ENCODE peak calls at places on chromosomes 16 and 17, in ten cellular contexts. One of them, this sample, is unnamed.

GRCh38 chr16:89067677-89068076 is 26.0 kb upstream of the ACSF3 start:
- DNase-seq in mucosa of descending colon: peak; percentile 39
- DNase-seq in left ventricle myocardium inferior: no peak
- DNase-seq in thyroid gland: no peak
- DNase-seq in sigmoid colon: no peak
- DNase-seq in fibroblast of lung: no peak
- DNase-seq in astrocyte: no peak
- DNase-seq in PC-9: no peak
- DNase-seq in heart right ventricle: no peak
- DNase-seq in transverse colon: peak; percentile 71
- DNase-seq in this sample: no peak

GRCh38 chr16:71344315-71344905 is 14.1 kb upstream of the CALB2 start:
- DNase-seq in mucosa of descending colon: no peak
- DNase-seq in left ventricle myocardium inferior: no peak
- DNase-seq in thyroid gland: no peak
- DNase-seq in sigmoid colon: no peak
- DNase-seq in fibroblast of lung: no peak
- DNase-seq in astrocyte: no peak
- DNase-seq in PC-9: peak; percentile 77
- DNase-seq in heart right ventricle: no peak
- DNase-seq in transverse colon: no peak
- DNase-seq in this sample: no peak

GRCh38 chr17:60559659-60559994 is 33.6 kb upstream of the APPBP2 start:
- DNase-seq in mucosa of descending colon: no peak
- DNase-seq in left ventricle myocardium inferior: no peak
- DNase-seq in thyroid gland: no peak
- DNase-seq in sigmoid colon: no peak
- DNase-seq in fibroblast of lung: no peak
- DNase-seq in astrocyte: no peak
- DNase-seq in PC-9: no peak
- DNase-seq in heart right ventricle: no peak
- DNase-seq in transverse colon: no peak
- DNase-seq in this sample: no peak

GRCh38 chr16:85293899-85294642 is 181.8 kb upstream of the CIBAR2 start:
- DNase-seq in mucosa of descending colon: no peak
- DNase-seq in left ventricle myocardium inferior: no peak
- DNase-seq in thyroid gland: no peak
- DNase-seq in sigmoid colon: no peak
- DNase-seq in fibroblast of lung: peak; percentile 55
- DNase-seq in astrocyte: no peak
- DNase-seq in PC-9: no peak
- DNase-seq in heart right ventricle: no peak
- DNase-seq in transverse colon: no peak
- DNase-seq in this sample: no peak

GRCh38 chr16:30838876-30839471 is 52.0 kb upstream of the ZNF629 start:
- DNase-seq in mucosa of descending colon: no peak
- DNase-seq in left ventricle myocardium inferior: no peak
- DNase-seq in thyroid gland: no peak
- DNase-seq in sigmoid colon: no peak
- DNase-seq in fibroblast of lung: no peak
- DNase-seq in astrocyte: no peak
- DNase-seq in PC-9: no peak
- DNase-seq in heart right ventricle: no peak
- DNase-seq in transverse colon: no peak
- DNase-seq in this sample: no peak

GRCh38 chr16:60337671-60338070 is 1603.6 kb upstream of the GOT2 start:
- DNase-seq in mucosa of descending colon: no peak
- DNase-seq in left ventricle myocardium inferior: no peak
- DNase-seq in thyroid gland: no peak
- DNase-seq in sigmoid colon: no peak
- DNase-seq in fibroblast of lung: no peak
- DNase-seq in astrocyte: no peak
- DNase-seq in PC-9: no peak
- DNase-seq in heart right ventricle: no peak
- DNase-seq in transverse colon: no peak
- DNase-seq in this sample: no peak

GRCh38 chr17:76054112-76054476 is 18.2 kb downstream of the SRP68 start:
- DNase-seq in mucosa of descending colon: no peak
- DNase-seq in left ventricle myocardium inferior: no peak
- DNase-seq in thyroid gland: peak; percentile 62
- DNase-seq in sigmoid colon: no peak
- DNase-seq in fibroblast of lung: peak; percentile 49
- DNase-seq in astrocyte: peak; percentile 71
- DNase-seq in PC-9: peak; percentile 87
- DNase-seq in heart right ventricle: no peak
- DNase-seq in transverse colon: no peak
- DNase-seq in this sample: no peak

GRCh38 chr16:71917900-71918299 is 22.6 kb downstream of the IST1 start:
- DNase-seq in mucosa of descending colon: no peak
- DNase-seq in left ventricle myocardium inferior: no peak
- DNase-seq in thyroid gland: no peak
- DNase-seq in sigmoid colon: no peak
- DNase-seq in fibroblast of lung: peak; percentile 26
- DNase-seq in astrocyte: peak; percentile 72
- DNase-seq in PC-9: no peak
- DNase-seq in heart right ventricle: no peak
- DNase-seq in transverse colon: no peak
- DNase-seq in this sample: no peak

GRCh38 chr17:18070861-18071340 is 16.8 kb upstream of the DRG2 start:
- DNase-seq in mucosa of descending colon: no peak
- DNase-seq in left ventricle myocardium inferior: no peak
- DNase-seq in thyroid gland: peak; percentile 43
- DNase-seq in sigmoid colon: no peak
- DNase-seq in fibroblast of lung: peak; percentile 38
- DNase-seq in astrocyte: peak; percentile 53
- DNase-seq in PC-9: no peak
- DNase-seq in heart right ventricle: no peak
- DNase-seq in transverse colon: no peak
- DNase-seq in this sample: no peak

GRCh38 chr16:2167081-2167638 is 11.6 kb downstream of the TRAF7 start:
- DNase-seq in mucosa of descending colon: no peak
- DNase-seq in left ventricle myocardium inferior: no peak
- DNase-seq in thyroid gland: no peak
- DNase-seq in sigmoid colon: no peak
- DNase-seq in fibroblast of lung: no peak
- DNase-seq in astrocyte: no peak
- DNase-seq in PC-9: no peak
- DNase-seq in heart right ventricle: no peak
- DNase-seq in transverse colon: no peak
- DNase-seq in this sample: no peak

DNA sequence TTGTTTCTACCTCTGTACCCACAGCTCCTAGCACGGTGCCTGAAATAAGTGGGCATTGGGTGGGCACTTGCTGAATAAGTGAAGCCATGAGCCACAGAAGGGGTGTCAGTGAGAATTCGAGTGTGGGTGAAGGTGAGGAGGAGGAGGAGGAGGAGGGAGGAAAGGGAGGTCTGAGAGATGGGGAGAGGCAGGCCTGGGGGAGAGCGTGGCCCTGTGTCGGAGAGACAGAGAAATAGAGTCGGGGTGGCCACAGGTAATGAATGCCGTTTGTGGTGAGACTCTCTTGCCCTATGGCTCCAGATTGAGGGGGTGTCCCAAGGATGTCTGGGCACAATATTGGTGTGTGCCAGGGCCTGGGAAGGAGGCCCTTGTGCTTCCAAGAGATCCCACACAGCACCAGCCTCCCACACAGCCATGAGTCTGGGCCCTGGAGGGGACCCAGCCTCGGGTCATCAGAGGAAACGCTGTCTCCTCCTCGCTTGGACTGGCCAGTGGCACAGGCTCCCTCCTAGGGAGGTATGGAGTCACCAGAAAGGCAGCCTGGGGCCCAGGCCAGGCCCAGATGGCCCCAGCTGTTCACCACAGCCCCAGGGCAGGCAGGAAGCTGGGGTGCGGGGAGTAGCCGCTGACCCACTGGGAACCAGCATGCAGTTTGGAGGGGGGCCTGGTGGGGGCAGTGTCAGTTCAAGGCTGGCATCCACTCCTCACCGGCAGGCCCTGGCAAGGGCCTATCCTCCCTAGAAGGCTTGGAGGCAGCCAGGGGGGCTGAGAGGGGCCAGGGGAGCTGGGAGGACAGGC is 49.0 kb downstream of the SDK2 start:
- DNase-seq in mucosa of descending colon: peak; percentile 59
- DNase-seq in left ventricle myocardium inferior: peak; percentile 74
- DNase-seq in thyroid gland: peak; percentile 20
- DNase-seq in sigmoid colon: no peak
- DNase-seq in fibroblast of lung: peak; percentile 40
- DNase-seq in astrocyte: no peak
- DNase-seq in PC-9: no peak
- DNase-seq in heart right ventricle: peak; percentile 54
- DNase-seq in transverse colon: peak; percentile 45
- DNase-seq in this sample: no peak
- TF ChIP-seq CTCF in mucosa of descending colon: no peak
- TF ChIP-seq CTCF in left ventricle myocardium inferior: peak; percentile 50
- TF ChIP-seq CTCF in thyroid gland: peak; percentile 15
- TF ChIP-seq CTCF in sigmoid colon: no peak
- TF ChIP-seq CTCF in fibroblast of lung: no peak
- TF ChIP-seq CTCF in astrocyte: peak; percentile 12
- TF ChIP-seq CTCF in PC-9: no peak
- TF ChIP-seq CTCF in heart right ventricle: no peak
- TF ChIP-seq CTCF in transverse colon: peak; percentile 38
- TF ChIP-seq CTCF in this sample: peak; percentile 11

DNA sequence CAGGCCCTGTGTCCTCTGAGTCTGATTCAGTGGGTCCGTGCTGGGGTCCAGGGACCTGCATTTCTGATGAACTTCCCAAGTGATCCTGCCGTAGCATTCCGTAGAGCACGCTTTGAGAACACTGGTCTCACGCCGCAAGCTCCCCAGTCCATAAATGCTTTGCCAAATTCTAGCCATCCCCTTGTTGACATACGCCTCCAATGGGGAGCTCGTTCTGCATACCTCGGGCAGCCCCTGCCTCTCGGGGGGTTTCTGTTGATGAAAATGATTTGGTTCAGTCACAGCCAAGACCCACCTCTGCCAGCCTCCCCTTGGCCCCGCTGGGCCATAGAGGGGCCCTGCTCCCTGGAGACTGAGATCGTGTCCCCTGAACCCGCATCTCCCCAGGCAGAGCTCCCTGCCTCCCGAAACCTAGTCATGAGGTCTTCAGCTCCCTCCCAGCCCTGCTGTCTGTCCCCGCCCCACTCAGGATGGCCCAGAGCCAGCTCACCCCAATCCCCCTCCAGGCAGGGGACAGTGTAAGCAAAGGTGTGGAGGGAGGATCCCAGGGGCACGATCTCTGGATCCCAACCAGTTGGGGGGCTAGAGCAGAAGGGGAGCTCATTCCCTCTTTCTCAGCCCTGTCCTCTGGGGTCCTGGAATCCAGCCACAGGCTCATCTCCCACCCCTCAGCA is 16.2 kb upstream of the SPNS2 start:
- DNase-seq in mucosa of descending colon: peak; percentile 42
- DNase-seq in left ventricle myocardium inferior: no peak
- DNase-seq in thyroid gland: no peak
- DNase-seq in sigmoid colon: no peak
- DNase-seq in fibroblast of lung: no peak
- DNase-seq in astrocyte: no peak
- DNase-seq in PC-9: peak; percentile 57
- DNase-seq in heart right ventricle: no peak
- DNase-seq in transverse colon: peak; percentile 35
- DNase-seq in this sample: no peak
- H3K36me3 ChIP-seq in mucosa of descending colon: no peaks in the 10 kb centered on the region
- H3K36me3 ChIP-seq in left ventricle myocardium inferior: no peaks in the 10 kb centered on the region
- H3K36me3 ChIP-seq in thyroid gland: no peaks in the 10 kb centered on the region
- H3K36me3 ChIP-seq in sigmoid colon: no peaks in the 10 kb centered on the region
- H3K36me3 ChIP-seq in fibroblast of lung: no peaks in the 10 kb centered on the region
- H3K36me3 ChIP-seq in astrocyte: no peaks in the 10 kb centered on the region
- H3K36me3 ChIP-seq in PC-9: no peaks in the 10 kb centered on the region
- H3K36me3 ChIP-seq in heart right ventricle: no peaks in the 10 kb centered on the region
- H3K36me3 ChIP-seq in transverse colon: no peaks in the 10 kb centered on the region
- H3K36me3 ChIP-seq in this sample: no peaks in the 10 kb centered on the region

DNA sequence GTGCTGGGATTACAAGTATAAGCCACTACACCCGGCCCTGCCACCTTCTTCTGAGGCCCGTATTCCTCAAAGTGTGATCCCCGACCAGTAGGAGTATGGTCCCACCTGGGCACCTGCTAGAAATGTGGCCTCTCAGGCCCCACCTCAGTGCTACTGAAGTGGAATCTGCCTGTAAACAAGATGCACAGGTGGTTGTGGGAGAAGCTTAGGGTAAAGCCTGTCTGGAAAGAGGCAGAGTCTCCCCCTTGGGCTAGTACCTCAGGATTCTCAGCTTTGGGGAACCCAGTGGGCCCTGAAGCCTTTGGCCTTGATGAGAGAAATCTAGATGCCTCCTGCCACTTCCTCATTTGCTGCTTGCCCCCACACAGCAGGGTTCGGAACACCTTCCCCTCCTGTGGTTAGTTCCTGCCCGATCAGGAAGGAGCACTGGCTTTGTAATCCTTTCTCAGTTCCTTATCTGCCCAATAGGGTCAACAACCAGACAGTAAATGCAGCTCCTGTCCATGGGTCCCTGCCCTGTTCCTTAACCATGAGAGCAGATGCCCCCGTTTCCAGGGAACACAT is 25.2 kb downstream of the TK2 start:
- DNase-seq in mucosa of descending colon: peak; percentile 45
- DNase-seq in left ventricle myocardium inferior: peak; percentile 31
- DNase-seq in thyroid gland: no peak
- DNase-seq in sigmoid colon: no peak
- DNase-seq in fibroblast of lung: no peak
- DNase-seq in astrocyte: no peak
- DNase-seq in PC-9: no peak
- DNase-seq in heart right ventricle: no peak
- DNase-seq in transverse colon: peak; percentile 70
- DNase-seq in this sample: no peak
- TF ChIP-seq CTCF in mucosa of descending colon: no peak
- TF ChIP-seq CTCF in left ventricle myocardium inferior: peak; percentile 18
- TF ChIP-seq CTCF in thyroid gland: no peak
- TF ChIP-seq CTCF in sigmoid colon: no peak
- TF ChIP-seq CTCF in fibroblast of lung: no peak
- TF ChIP-seq CTCF in astrocyte: no peak
- TF ChIP-seq CTCF in PC-9: no peak
- TF ChIP-seq CTCF in heart right ventricle: no peak
- TF ChIP-seq CTCF in transverse colon: no peak
- TF ChIP-seq CTCF in this sample: no peak

GRCh38 chr16:17970366-17970765 is 366.2 kb downstream of the NPIPA8 start:
- DNase-seq in mucosa of descending colon: no peak
- DNase-seq in left ventricle myocardium inferior: no peak
- DNase-seq in thyroid gland: no peak
- DNase-seq in sigmoid colon: no peak
- DNase-seq in fibroblast of lung: no peak
- DNase-seq in astrocyte: no peak
- DNase-seq in PC-9: no peak
- DNase-seq in heart right ventricle: no peak
- DNase-seq in transverse colon: no peak
- DNase-seq in this sample: no peak
- H3K36me3 ChIP-seq in mucosa of descending colon: no peaks in the 10 kb centered on the region
- H3K36me3 ChIP-seq in left ventricle myocardium inferior: no peaks in the 10 kb centered on the region
- H3K36me3 ChIP-seq in thyroid gland: no peaks in the 10 kb centered on the region
- H3K36me3 ChIP-seq in sigmoid colon: no peaks in the 10 kb centered on the region
- H3K36me3 ChIP-seq in fibroblast of lung: no peaks in the 10 kb centered on the region
- H3K36me3 ChIP-seq in astrocyte: no peaks in the 10 kb centered on the region
- H3K36me3 ChIP-seq in PC-9: no peaks in the 10 kb centered on the region
- H3K36me3 ChIP-seq in heart right ventricle: no peaks in the 10 kb centered on the region
- H3K36me3 ChIP-seq in transverse colon: no peaks in the 10 kb centered on the region
- H3K36me3 ChIP-seq in this sample: no peaks in the 10 kb centered on the region

GRCh38 chr16:53022374-53022773 is 30.3 kb downstream of the CHD9NB start:
- DNase-seq in mucosa of descending colon: peak; percentile 38
- DNase-seq in left ventricle myocardium inferior: no peak
- DNase-seq in thyroid gland: peak; percentile 4
- DNase-seq in sigmoid colon: no peak
- DNase-seq in fibroblast of lung: peak; percentile 52
- DNase-seq in astrocyte: peak; percentile 13
- DNase-seq in PC-9: no peak
- DNase-seq in heart right ventricle: no peak
- DNase-seq in transverse colon: peak; percentile 33
- DNase-seq in this sample: no peak
- TF ChIP-seq CTCF in mucosa of descending colon: no peak
- TF ChIP-seq CTCF in left ventricle myocardium inferior: peak; percentile 65
- TF ChIP-seq CTCF in thyroid gland: no peak
- TF ChIP-seq CTCF in sigmoid colon: peak; percentile 33
- TF ChIP-seq CTCF in fibroblast of lung: peak; percentile 46
- TF ChIP-seq CTCF in astrocyte: peak; percentile 63
- TF ChIP-seq CTCF in PC-9: peak; percentile 81
- TF ChIP-seq CTCF in heart right ventricle: peak; percentile 26
- TF ChIP-seq CTCF in transverse colon: peak; percentile 47
- TF ChIP-seq CTCF in this sample: peak; percentile 59